ENCODE peak calls at places on chromosomes 4 and X, in six cellular contexts. R, M, K, E, Q and B are unnamed samples.
A peak's percentile ranks its signal among the peaks of the same experiment; 100 is the strongest.

GRCh38 chr4:7487998-7488671 is 53.4 kb upstream of the PSAPL1 start:
- DNase-seq in R (no peak), M (no peak), K (no peak), E (no peak), Q (no peak), B (no peak)

GRCh38 chr4:89469930-89470375 is 162.4 kb upstream of the GPRIN3 start:
- DNase-seq in R (no peak), M (no peak), K (peak; percentile 80), E (peak; percentile 55), Q (no peak), B (no peak)

GRCh38 chrX:24301806-24302205 is 12.1 kb downstream of the SUPT20HL2 start:
- DNase-seq in R (no peak), M (no peak), K (no peak), E (no peak), Q (no peak), B (no peak)

GRCh38 chr4:66591968-66592367 is 921.7 kb upstream of the EPHA5 start:
- DNase-seq in R (no peak), M (no peak), K (no peak), E (no peak), Q (no peak), B (no peak)

GRCh38 chr4:150046728-150047217 is 31.5 kb upstream of the DCLK2 start:
- DNase-seq in R (peak; percentile 12), M (no peak), K (no peak), E (no peak), Q (no peak), B (no peak)

GRCh38 chrX:56382278-56382677 is 150.1 kb downstream of the KLF8 start:
- DNase-seq in R (no peak), M (no peak), K (no peak), E (no peak), Q (no peak), B (no peak)

GRCh38 chr4:2266181-2266580 is 4.3 kb upstream of the MXD4 start:
- DNase-seq in R (no peak), M (no peak), K (no peak), E (no peak), Q (no peak), B (no peak)

GRCh38 chr4:106773106-106773905 is 262.8 kb downstream of the DKK2 start:
- DNase-seq in R (no peak), M (no peak), K (no peak), E (no peak), Q (no peak), B (no peak)

GRCh38 chr4:158590219-158590618 is 68.5 kb downstream of the RXFP1 start:
- DNase-seq in R (no peak), M (no peak), K (no peak), E (no peak), Q (no peak), B (no peak)

GRCh38 chrX:133042260-133042659 is 54.6 kb downstream of the USP26 start:
- DNase-seq in R (no peak), M (no peak), K (no peak), E (no peak), Q (no peak), B (no peak)

GRCh38 chr4:83932996-83933395 is 397.1 kb downstream of the GPAT3 start:
- DNase-seq in R (no peak), M (no peak), K (no peak), E (no peak), Q (no peak), B (no peak)

GRCh38 chr4:89006307-89006706 is 50.7 kb downstream of the FAM13A start:
- DNase-seq in R (no peak), M (no peak), K (no peak), E (no peak), Q (no peak), B (no peak)

GRCh38 chr4:40908297-40908696 is 158.5 kb downstream of the NSUN7 start:
- DNase-seq in R (peak; percentile 6), M (no peak), K (no peak), E (no peak), Q (no peak), B (no peak)

GRCh38 chr4:156779774-156780173 is 191.8 kb downstream of the PDGFC start:
- DNase-seq in R (no peak), M (no peak), K (no peak), E (peak; percentile 53), Q (no peak), B (no peak)

GRCh38 chrX:31543565-31544125 is 471.8 kb upstream of the FTHL17 start:
- DNase-seq in R (no peak), M (no peak), K (no peak), E (no peak), Q (no peak), B (no peak)

GRCh38 chr4:167622481-167623240 is 388.4 kb upstream of the SPOCK3 start:
- DNase-seq in R (peak; percentile 66), M (no peak), K (no peak), E (peak; percentile 55), Q (no peak), B (peak; percentile 47)

GRCh38 chrX:11409957-11410356 is 116.7 kb downstream of the AMELX start:
- DNase-seq in R (no peak), M (no peak), K (no peak), E (no peak), Q (no peak), B (no peak)

GRCh38 chr4:25703731-25704388 is 48.2 kb downstream of the SLC34A2 start:
- DNase-seq in R (no peak), M (no peak), K (no peak), E (peak; percentile 48), Q (no peak), B (no peak)

GRCh38 chrX:81414630-81415029 is 212.7 kb downstream of the SH3BGRL start:
- DNase-seq in R (no peak), M (no peak), K (no peak), E (no peak), Q (no peak), B (no peak)

GRCh38 chr4:156190606-156191005 is 236.9 kb upstream of the CTSO start:
- DNase-seq in R (no peak), M (no peak), K (no peak), E (no peak), Q (no peak), B (no peak)

GRCh38 chrX:14356401-14356800 is 172.9 kb upstream of the GLRA2 start:
- DNase-seq in R (no peak), M (no peak), K (no peak), E (no peak), Q (no peak), B (no peak)

GRCh38 chr4:107699466-107700206 is 20.4 kb downstream of the PAPSS1 start:
- DNase-seq in R (no peak), M (no peak), K (no peak), E (peak; percentile 52), Q (no peak), B (no peak)

GRCh38 chrX:48794993-48795501 is 6.8 kb upstream of the HDAC6 start:
- DNase-seq in R (no peak), M (no peak), K (no peak), E (no peak), Q (no peak), B (no peak)

GRCh38 chr4:163587867-163588266 is 93.4 kb downstream of the TMA16 start:
- DNase-seq in R (peak; percentile 11), M (peak; percentile 72), K (no peak), E (no peak), Q (no peak), B (no peak)

GRCh38 chr4:113584407-113585150 is 177.0 kb downstream of the CAMK2D start:
- DNase-seq in R (peak; percentile 43), M (no peak), K (no peak), E (peak; percentile 23), Q (no peak), B (no peak)

GRCh38 chr4:40721730-40722171 is 28.0 kb upstream of the NSUN7 start:
- DNase-seq in R (no peak), M (no peak), K (no peak), E (peak; percentile 0), Q (no peak), B (no peak)

GRCh38 chr4:139665690-139666529 is at the start of gene MGST2:
- DNase-seq in R (peak; percentile 58), M (peak; percentile 18), K (peak; percentile 51), E (peak; percentile 94), Q (peak; percentile 56), B (peak; percentile 64)

GRCh38 chr4:10117424-10118354 is 1.1 kb upstream of the WDR1 start:
- DNase-seq in R (no peak), M (peak; percentile 62), K (peak; percentile 49), E (peak; percentile 62), Q (no peak), B (no peak)

GRCh38 chr4:182338731-182339130 is 95.5 kb downstream of the TENM3 start:
- DNase-seq in R (no peak), M (no peak), K (no peak), E (no peak), Q (no peak), B (no peak)

GRCh38 chrX:100687128-100687527 is 43.1 kb downstream of the SRPX2 start:
- DNase-seq in R (no peak), M (no peak), K (peak; percentile 8), E (no peak), Q (no peak), B (no peak)

GRCh38 chrX:152072236-152072635 is 66.1 kb downstream of the MAGEA10 start:
- DNase-seq in R (no peak), M (no peak), K (no peak), E (peak; percentile 65), Q (no peak), B (no peak)

GRCh38 chrX:153609917-153610833 is 11.2 kb upstream of the CCNQ start:
- DNase-seq in R (peak; percentile 88), M (peak; percentile 67), K (peak; percentile 47), E (peak; percentile 83), Q (peak; percentile 76), B (peak; percentile 67)

GRCh38 chrX:42751573-42751972 is 26.4 kb downstream of the PPP1R2C start:
- DNase-seq in R (no peak), M (no peak), K (no peak), E (no peak), Q (no peak), B (no peak)